ENCODE peak calls at places on chromosomes 3 and 15, in four cellular contexts. P is Peyer's patch, K is BJ, E is spleen. Z is an unnamed sample.

GRCh38 chr15:58568157-58568571 is 136.4 kb downstream of the LIPC start:
- DNase-seq in P (no peak), K (no peak), E (no peak), Z (no peak)

GRCh38 chr15:78565951-78566774 is 843 bp downstream of the CHRNA5 start:
- DNase-seq in P (no peak), E (no peak), K (no peak), Z (no peak)

GRCh38 chr3:112628038-112628437 is 12.9 kb downstream of the CCDC80 start:
- DNase-seq in P (no peak), K (no peak), E (no peak), Z (no peak)

GRCh38 chr3:73729969-73730440 is 105.3 kb upstream of the PDZRN3 start:
- DNase-seq in K (no peak), P (no peak), E (no peak), Z (no peak)

GRCh38 chr15:73926191-73927002 is at the start of gene LOXL1:
- DNase-seq in K (peak), E (peak), P (peak), Z (no peak)

GRCh38 chr3:96779810-96780209 is 34.6 kb upstream of the EPHA6 start:
- DNase-seq in K (no peak), E (no peak), P (no peak), Z (no peak)

GRCh38 chr15:31202953-31203352 is 101.4 kb upstream of the TRPM1 start:
- DNase-seq in E (no peak), K (no peak), P (no peak), Z (no peak)

GRCh38 chr3:124772081-124772831 is 42.0 kb downstream of the UMPS start:
- DNase-seq in E (peak), P (no peak), K (no peak), Z (no peak)

GRCh38 chr15:65275728-65276126 is 11.0 kb downstream of the PARP16 start:
- DNase-seq in E (no peak), P (no peak), K (no peak), Z (no peak)

GRCh38 chr15:77417642-77418041 is 2.3 kb downstream of the PEAK1 start:
- DNase-seq in K (no peak), P (no peak), E (no peak), Z (no peak)

GRCh38 chr3:29972594-29972993 is 633.8 kb upstream of the TGFBR2 start:
- DNase-seq in P (no peak), K (peak), E (no peak), Z (no peak)

GRCh38 chr15:49124371-49124770 is 31.0 kb downstream of the COPS2 start:
- DNase-seq in K (no peak), E (no peak), P (no peak), Z (no peak)

GRCh38 chr3:100776736-100777135 is 67.4 kb downstream of the TFG start:
- DNase-seq in P (no peak), K (no peak), E (no peak), Z (peak)

GRCh38 chr3:54969652-54970051 is 41.8 kb upstream of the LRTM1 start:
- DNase-seq in K (no peak), P (no peak), E (no peak), Z (no peak)

GRCh38 chr3:120798346-120798745 is 55.8 kb downstream of the GTF2E1 start:
- DNase-seq in P (no peak), E (no peak), K (no peak), Z (no peak)

GRCh38 chr15:49187537-49188245 is 17.6 kb downstream of the GALK2 start:
- DNase-seq in E (no peak), P (no peak), K (no peak), Z (no peak)

GRCh38 chr3:136193273-136194043 is 2.7 kb downstream of the MSL2 start:
- DNase-seq in K (no peak), P (no peak), E (no peak), Z (peak)

GRCh38 chr3:194344012-194344411 is 7.1 kb downstream of the CPN2 start:
- DNase-seq in P (peak), E (peak), K (no peak), Z (peak)

GRCh38 chr15:99244306-99244705 is 5.1 kb downstream of the TTC23 start:
- DNase-seq in E (no peak), P (no peak), K (no peak), Z (no peak)

GRCh38 chr3:179046497-179047353 is 24.9 kb downstream of the ZMAT3 start:
- DNase-seq in K (no peak), P (no peak), E (no peak), Z (no peak)

GRCh38 chr3:42159706-42160472 is 68.7 kb downstream of the TRAK1 start:
- DNase-seq in E (peak), P (peak), K (no peak), Z (peak)

GRCh38 chr3:9852528-9852927 is 8.7 kb upstream of the RPUSD3 start:
- DNase-seq in P (no peak), E (no peak), K (no peak), Z (no peak)

GRCh38 chr3:33682770-33683169 is 35.3 kb downstream of the CLASP2 start:
- DNase-seq in E (no peak), P (no peak), K (no peak), Z (no peak)

GRCh38 chr3:138496436-138496835 is 62.0 kb downstream of the ESYT3 start:
- DNase-seq in K (no peak), E (no peak), P (no peak), Z (no peak)

GRCh38 chr3:52432225-52432624 is 12.7 kb downstream of the SEMA3G start:
- DNase-seq in E (peak), P (peak), K (no peak), Z (no peak)

GRCh38 chr15:82122754-82123400 is 77.1 kb upstream of the MEX3B start:
- DNase-seq in P (no peak), E (no peak), K (peak), Z (no peak)

GRCh38 chr15:101168463-101168824 is 83.4 kb downstream of the CHSY1 start:
- DNase-seq in P (no peak), E (peak), K (no peak), Z (no peak)

GRCh38 chr3:50575372-50575771 is 6.0 kb downstream of the HEMK1 start:
- DNase-seq in K (no peak), P (no peak), E (no peak), Z (no peak)

GRCh38 chr3:100047455-100048141 is 66.7 kb downstream of the FILIP1L start:
- DNase-seq in K (peak), P (no peak), E (no peak), Z (peak)

GRCh38 chr15:50176869-50177268 is 5.1 kb upstream of the SLC27A2 start:
- DNase-seq in P (no peak), E (no peak), K (no peak), Z (no peak)

GRCh38 chr15:60091150-60091549 is 87.0 kb downstream of the FOXB1 start:
- DNase-seq in P (no peak), K (peak), E (no peak), Z (no peak)

GRCh38 chr3:155594836-155595235 is 150.0 kb downstream of the PLCH1 start:
- DNase-seq in K (no peak), E (no peak), P (no peak), Z (no peak)

DNA sequence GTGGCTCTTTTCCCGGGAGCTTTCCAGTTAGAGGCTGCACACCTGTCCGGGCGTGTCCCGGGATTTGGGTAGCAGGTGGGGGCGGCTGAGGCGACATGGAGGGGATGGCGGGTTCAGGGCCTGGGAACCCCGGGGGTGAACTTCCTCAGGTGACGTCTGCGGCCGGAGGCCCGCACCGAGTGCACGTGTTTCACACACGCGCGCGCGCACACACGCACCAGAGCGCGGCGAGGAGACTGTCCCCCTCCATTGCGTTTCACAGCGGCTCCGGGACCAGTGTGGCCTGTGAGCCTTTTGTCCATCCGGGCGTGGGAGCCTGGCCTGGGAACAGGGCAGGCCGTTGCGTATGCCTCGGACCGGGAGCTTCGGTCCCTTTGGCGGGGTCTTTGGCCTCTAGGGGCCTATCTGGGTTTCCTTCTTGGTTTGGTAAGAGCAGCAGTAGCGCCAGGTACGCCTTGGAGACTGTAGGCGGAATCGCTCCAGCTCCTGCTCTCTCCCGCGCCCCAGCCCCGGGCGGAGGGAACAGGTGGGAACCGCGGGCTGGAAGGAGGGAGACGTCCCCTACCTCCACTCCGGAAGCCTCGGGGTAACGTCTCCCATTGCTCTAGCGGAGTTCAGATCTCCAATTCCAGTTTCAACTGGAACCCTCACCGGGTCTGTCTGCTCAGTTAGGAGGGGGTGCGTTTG is 220.0 kb downstream of the MEIS2 start:
- DNase-seq in K (no peak), P (no peak), E (no peak), Z (no peak)
- H3K4me3 ChIP-seq in K (no peak), P (no peak), E (no peak), Z (no peak)

GRCh38 chr3:36919439-36920160 is 25.3 kb downstream of the TRANK1 start:
- DNase-seq in K (no peak), P (no peak), E (no peak), Z (no peak)

GRCh38 chr3:36911990-36912804 is 32.7 kb downstream of the TRANK1 start:
- DNase-seq in P (no peak), K (no peak), E (no peak), Z (peak)

GRCh38 chr3:36923523-36923943 is 21.3 kb downstream of the TRANK1 start:
- DNase-seq in K (no peak), P (no peak), E (peak), Z (peak)

GRCh38 chr3:36920884-36921567 is 23.8 kb downstream of the TRANK1 start:
- DNase-seq in E (no peak), P (no peak), K (no peak), Z (no peak)

DNA sequence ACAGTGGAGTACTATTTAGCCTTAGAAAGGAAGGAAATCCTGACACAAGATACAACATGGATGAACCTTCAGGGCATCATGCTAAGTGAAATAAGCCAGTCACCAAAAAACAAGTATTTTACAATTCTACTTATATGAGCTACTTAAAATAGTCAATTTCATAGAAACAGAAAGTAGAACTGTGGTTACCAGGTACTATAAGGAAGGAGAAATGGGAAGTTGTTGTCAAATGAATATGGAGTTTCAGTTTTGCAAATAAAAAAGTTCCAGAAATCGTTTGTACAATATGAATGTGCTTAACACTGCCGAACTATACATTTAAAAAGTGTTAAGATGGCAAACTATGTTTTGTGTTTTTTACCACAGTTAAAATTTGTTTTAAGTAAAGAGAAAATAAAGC is 26.8 kb downstream of the TRANK1 start:
- DNase-seq in P (no peak), K (no peak), E (no peak), Z (peak)
- H3K4me3 ChIP-seq in P (no peak), K (no peak), E (no peak), Z (peak)

DNA sequence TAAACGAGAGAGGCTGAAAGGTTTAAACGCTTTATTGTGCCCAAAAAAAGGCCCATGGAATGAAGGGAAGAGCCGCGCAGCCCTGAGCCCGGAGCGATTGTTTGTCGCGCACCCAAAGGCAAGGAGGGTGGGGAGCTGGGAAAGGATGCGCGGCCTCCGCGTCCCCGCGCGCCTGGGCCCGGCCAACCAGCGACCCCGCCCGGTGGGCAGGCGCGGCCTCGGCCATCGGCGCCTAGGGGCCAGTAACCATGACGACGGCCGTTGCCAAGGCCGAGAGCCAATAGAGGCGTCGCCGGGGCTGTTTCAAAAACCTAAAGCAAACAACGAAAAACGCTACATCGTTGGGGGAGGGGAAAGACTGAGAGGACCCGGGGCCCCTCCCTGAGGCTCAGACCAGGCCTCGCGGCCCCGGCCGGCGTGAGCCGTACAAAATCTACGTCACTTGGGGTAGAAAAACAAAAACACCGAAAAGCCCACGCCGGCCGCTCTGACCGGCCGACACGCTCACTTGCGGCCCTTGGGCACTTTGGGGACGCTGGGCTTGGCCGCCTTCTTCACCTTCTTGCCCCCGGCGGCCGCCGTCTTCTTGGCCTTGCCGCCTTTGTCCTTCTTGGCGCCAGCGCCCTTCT is 36.2 kb downstream of the HMCES start:
- DNase-seq in E (peak), K (peak), P (peak), Z (peak)
- H3K4me3 ChIP-seq in E (peak), K (peak), P (peak), Z (peak)

DNA sequence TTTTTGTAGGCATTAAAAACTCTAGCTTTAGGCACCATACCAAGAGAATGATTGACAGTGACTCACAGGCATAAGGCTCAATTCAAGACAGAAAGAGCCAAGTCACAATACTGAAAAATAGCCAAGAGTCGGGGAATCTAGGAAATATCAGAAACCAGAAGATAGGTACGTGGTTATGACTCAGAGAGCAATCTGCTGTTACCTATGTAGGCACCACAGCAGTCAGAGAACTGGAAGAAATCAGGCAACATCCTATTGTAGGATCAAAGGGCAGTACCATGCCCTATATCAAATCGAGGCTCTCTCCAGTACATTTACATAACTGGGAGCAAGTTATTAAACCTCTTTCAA is 23.2 kb downstream of the SUCNR1 start:
- DNase-seq in P (no peak), E (no peak), K (no peak), Z (no peak)
- H3K4me3 ChIP-seq in P (no peak), E (no peak), K (no peak), Z (no peak)

GRCh38 chr3:152196782-152197181 is 71.9 kb upstream of the MBNL1 start:
- DNase-seq in K (no peak), P (no peak), E (no peak), Z (peak)

GRCh38 chr3:152199069-152199838 is 69.5 kb upstream of the MBNL1 start:
- DNase-seq in P (no peak), E (no peak), K (no peak), Z (no peak)

GRCh38 chr3:152197937-152198336 is 70.8 kb upstream of the MBNL1 start:
- DNase-seq in K (no peak), P (no peak), E (no peak), Z (no peak)

GRCh38 chr3:152198655-152199054 is 70.1 kb upstream of the MBNL1 start:
- DNase-seq in K (no peak), E (no peak), P (no peak), Z (no peak)

DNA sequence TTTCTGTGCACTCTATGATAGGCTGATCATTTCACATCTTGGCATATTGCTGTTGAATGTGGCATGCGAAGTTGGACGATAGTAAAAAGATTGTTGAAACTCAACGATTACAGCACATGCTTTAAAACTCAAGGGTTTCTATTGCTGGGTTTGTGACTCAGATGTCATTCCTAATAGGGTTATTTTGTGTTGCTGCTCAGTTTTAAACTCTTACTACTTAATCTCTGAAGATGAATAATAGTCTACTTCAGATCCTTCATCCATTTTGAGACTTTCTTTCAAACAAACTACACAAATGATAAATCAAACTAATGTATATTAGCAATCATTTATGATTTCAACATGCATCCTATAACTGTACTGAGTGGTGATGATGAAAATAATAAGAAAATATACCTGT is 71.3 kb upstream of the MBNL1 start:
- DNase-seq in K (no peak), E (no peak), P (no peak), Z (no peak)
- H3K4me3 ChIP-seq in K (no peak), E (no peak), P (no peak), Z (no peak)

DNA sequence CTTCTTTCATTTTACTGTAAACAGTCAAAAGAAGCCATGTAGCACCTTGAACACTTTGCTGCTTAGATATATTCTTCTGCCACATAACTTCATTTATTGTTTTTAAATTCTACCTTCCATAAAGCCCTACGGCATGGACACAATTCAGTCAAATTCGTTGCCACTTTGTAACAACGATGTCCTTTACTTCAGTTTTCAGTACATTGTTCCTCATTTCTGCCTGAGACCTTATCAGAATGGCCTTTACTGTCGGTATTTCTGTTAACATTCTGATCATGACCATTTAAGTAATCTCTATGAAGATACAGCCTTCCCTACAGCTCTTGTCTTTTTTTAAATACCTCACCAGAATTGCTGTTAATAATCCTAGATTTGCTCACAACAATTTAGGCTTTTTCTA is 466.9 kb downstream of the NAALADL2 start:
- DNase-seq in P (no peak), E (no peak), K (no peak), Z (no peak)
- H3K4me3 ChIP-seq in P (no peak), E (no peak), K (no peak), Z (no peak)

DNA sequence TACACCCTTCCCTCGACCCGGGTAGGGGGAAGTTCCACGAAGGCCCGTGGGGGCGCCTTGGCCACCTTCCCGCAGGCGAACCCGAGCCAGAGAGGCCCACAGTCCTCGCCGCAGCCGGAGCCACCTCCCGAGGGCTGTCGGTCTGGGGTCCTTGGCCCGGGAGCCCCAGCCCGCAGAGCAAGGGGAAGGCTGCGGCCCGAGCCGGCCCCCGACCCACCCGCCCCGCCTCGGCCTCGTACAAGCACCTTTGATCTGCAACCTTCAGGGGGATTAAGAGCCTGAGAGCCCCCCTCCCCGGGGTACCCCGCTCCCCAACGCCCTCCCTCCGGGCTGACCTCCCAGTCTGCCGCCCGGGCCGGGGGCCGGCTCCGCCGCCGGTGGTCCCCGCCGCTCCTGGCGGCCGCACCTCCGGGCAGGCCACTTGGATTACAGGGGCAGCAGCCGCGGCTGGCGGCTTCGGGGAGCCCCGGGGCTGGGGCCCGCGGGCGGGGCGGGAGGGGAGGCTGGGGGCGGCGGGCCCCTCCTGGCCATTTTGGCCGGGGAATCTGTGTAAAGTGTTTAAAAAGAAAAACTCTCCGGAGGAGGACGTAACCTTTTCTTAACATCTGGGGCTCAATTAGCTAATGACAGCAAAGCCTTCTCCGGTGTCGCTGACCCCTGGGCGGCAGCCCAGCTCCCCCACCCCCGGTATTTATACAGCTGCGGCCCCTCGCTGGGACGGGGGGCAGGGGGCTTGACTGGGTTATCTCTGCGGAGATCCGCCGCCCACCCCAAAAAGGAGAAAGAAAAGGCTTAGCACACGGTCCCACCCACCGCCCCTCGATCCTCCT is 40.2 kb downstream of the EPHB3 start:
- DNase-seq in P (no peak), E (no peak), K (no peak), Z (no peak)
- H3K4me3 ChIP-seq in P (peak), E (no peak), K (no peak), Z (no peak)